ENCODE peak calls at places on chromosomes 2 and 18, in five cellular contexts. One of them, this sample, is unnamed.
A peak's percentile ranks its signal among the peaks of the same experiment; 100 is the strongest.

GRCh38 chr2:174335605-174336402 is 1.1 kb downstream of the SP9 start:
- DNase-seq in AG04449: no peak
- DNase-seq in fibroblast of mammary gland: no peak
- DNase-seq in foreskin fibroblast: no peak
- DNase-seq in lower lobe of right lung: no peak
- DNase-seq in this sample: no peak

GRCh38 chr2:38076250-38076709 is 329 bp upstream of the CYP1B1 start:
- DNase-seq in AG04449: no peak
- DNase-seq in fibroblast of mammary gland: peak; percentile 80
- DNase-seq in foreskin fibroblast: peak; percentile 71
- DNase-seq in lower lobe of right lung: peak; percentile 88
- DNase-seq in this sample: peak; percentile 90

GRCh38 chr2:42196403-42197267 is 27.5 kb downstream of the EML4 start:
- DNase-seq in AG04449: no peak
- DNase-seq in fibroblast of mammary gland: peak; percentile 50
- DNase-seq in foreskin fibroblast: no peak
- DNase-seq in lower lobe of right lung: no peak
- DNase-seq in this sample: peak; percentile 68

GRCh38 chr2:238389985-238390682 is 36.6 kb upstream of the ASB1 start:
- DNase-seq in AG04449: no peak
- DNase-seq in fibroblast of mammary gland: no peak
- DNase-seq in foreskin fibroblast: no peak
- DNase-seq in lower lobe of right lung: peak; percentile 79
- DNase-seq in this sample: no peak

GRCh38 chr2:8315766-8316165 is 366.1 kb upstream of the ID2 start:
- DNase-seq in AG04449: no peak
- DNase-seq in fibroblast of mammary gland: peak; percentile 56
- DNase-seq in foreskin fibroblast: no peak
- DNase-seq in lower lobe of right lung: no peak
- DNase-seq in this sample: peak; percentile 3

GRCh38 chr18:65725421-65726050 is 25.3 kb upstream of the CDH7 start:
- DNase-seq in AG04449: no peak
- DNase-seq in fibroblast of mammary gland: no peak
- DNase-seq in foreskin fibroblast: no peak
- DNase-seq in lower lobe of right lung: no peak
- DNase-seq in this sample: no peak

GRCh38 chr18:37266290-37266689 is 299.3 kb downstream of the CELF4 start:
- DNase-seq in AG04449: no peak
- DNase-seq in fibroblast of mammary gland: no peak
- DNase-seq in foreskin fibroblast: no peak
- DNase-seq in lower lobe of right lung: no peak
- DNase-seq in this sample: no peak

GRCh38 chr18:73615506-73615905 is 532.1 kb downstream of the FBXO15 start:
- DNase-seq in AG04449: no peak
- DNase-seq in fibroblast of mammary gland: peak; percentile 33
- DNase-seq in foreskin fibroblast: peak; percentile 22
- DNase-seq in lower lobe of right lung: no peak
- DNase-seq in this sample: no peak

GRCh38 chr2:218879881-218880748 is 537 bp upstream of the WNT10A start:
- DNase-seq in AG04449: no peak
- DNase-seq in fibroblast of mammary gland: no peak
- DNase-seq in foreskin fibroblast: no peak
- DNase-seq in lower lobe of right lung: peak; percentile 68
- DNase-seq in this sample: no peak

GRCh38 chr2:43083278-43083677 is 143.1 kb downstream of the ZFP36L2 start:
- DNase-seq in AG04449: no peak
- DNase-seq in fibroblast of mammary gland: peak; percentile 68
- DNase-seq in foreskin fibroblast: no peak
- DNase-seq in lower lobe of right lung: no peak
- DNase-seq in this sample: no peak

GRCh38 chr2:170845343-170845742 is 28.7 kb downstream of the GAD1 start:
- DNase-seq in AG04449: no peak
- DNase-seq in fibroblast of mammary gland: no peak
- DNase-seq in foreskin fibroblast: no peak
- DNase-seq in lower lobe of right lung: no peak
- DNase-seq in this sample: no peak

GRCh38 chr18:58194028-58194427 is 150.0 kb downstream of the NEDD4L start:
- DNase-seq in AG04449: no peak
- DNase-seq in fibroblast of mammary gland: no peak
- DNase-seq in foreskin fibroblast: no peak
- DNase-seq in lower lobe of right lung: no peak
- DNase-seq in this sample: no peak

GRCh38 chr18:29823671-29824070 is 1218.9 kb downstream of the DSC3 start:
- DNase-seq in AG04449: no peak
- DNase-seq in fibroblast of mammary gland: no peak
- DNase-seq in foreskin fibroblast: no peak
- DNase-seq in lower lobe of right lung: no peak
- DNase-seq in this sample: no peak

GRCh38 chr18:995641-996040 is 91.0 kb downstream of the ADCYAP1 start:
- DNase-seq in AG04449: peak; percentile 34
- DNase-seq in fibroblast of mammary gland: peak; percentile 90
- DNase-seq in foreskin fibroblast: no peak
- DNase-seq in lower lobe of right lung: no peak
- DNase-seq in this sample: peak; percentile 83

GRCh38 chr2:160229591-160229990 is 29.5 kb upstream of the ITGB6 start:
- DNase-seq in AG04449: no peak
- DNase-seq in fibroblast of mammary gland: peak; percentile 51
- DNase-seq in foreskin fibroblast: peak; percentile 37
- DNase-seq in lower lobe of right lung: no peak
- DNase-seq in this sample: peak; percentile 54

GRCh38 chr2:39994151-39994550 is 215.1 kb upstream of the THUMPD2 start:
- DNase-seq in AG04449: no peak
- DNase-seq in fibroblast of mammary gland: peak; percentile 90
- DNase-seq in foreskin fibroblast: peak; percentile 75
- DNase-seq in lower lobe of right lung: no peak
- DNase-seq in this sample: peak; percentile 84

GRCh38 chr2:72561621-72562318 is 264.1 kb downstream of the EXOC6B start:
- DNase-seq in AG04449: peak; percentile 50
- DNase-seq in fibroblast of mammary gland: peak; percentile 27
- DNase-seq in foreskin fibroblast: peak; percentile 34
- DNase-seq in lower lobe of right lung: no peak
- DNase-seq in this sample: peak; percentile 80

GRCh38 chr18:76686737-76687231 is 135.6 kb upstream of the ZNF236 start:
- DNase-seq in AG04449: no peak
- DNase-seq in fibroblast of mammary gland: peak; percentile 78
- DNase-seq in foreskin fibroblast: peak; percentile 56
- DNase-seq in lower lobe of right lung: peak; percentile 67
- DNase-seq in this sample: peak; percentile 68
- TF ChIP-seq CTCF in AG04449: peak; percentile 73
- TF ChIP-seq CTCF in fibroblast of mammary gland: peak; percentile 82
- TF ChIP-seq CTCF in foreskin fibroblast: peak; percentile 74
- TF ChIP-seq CTCF in lower lobe of right lung: peak; percentile 61
- TF ChIP-seq CTCF in this sample: peak; percentile 81

DNA sequence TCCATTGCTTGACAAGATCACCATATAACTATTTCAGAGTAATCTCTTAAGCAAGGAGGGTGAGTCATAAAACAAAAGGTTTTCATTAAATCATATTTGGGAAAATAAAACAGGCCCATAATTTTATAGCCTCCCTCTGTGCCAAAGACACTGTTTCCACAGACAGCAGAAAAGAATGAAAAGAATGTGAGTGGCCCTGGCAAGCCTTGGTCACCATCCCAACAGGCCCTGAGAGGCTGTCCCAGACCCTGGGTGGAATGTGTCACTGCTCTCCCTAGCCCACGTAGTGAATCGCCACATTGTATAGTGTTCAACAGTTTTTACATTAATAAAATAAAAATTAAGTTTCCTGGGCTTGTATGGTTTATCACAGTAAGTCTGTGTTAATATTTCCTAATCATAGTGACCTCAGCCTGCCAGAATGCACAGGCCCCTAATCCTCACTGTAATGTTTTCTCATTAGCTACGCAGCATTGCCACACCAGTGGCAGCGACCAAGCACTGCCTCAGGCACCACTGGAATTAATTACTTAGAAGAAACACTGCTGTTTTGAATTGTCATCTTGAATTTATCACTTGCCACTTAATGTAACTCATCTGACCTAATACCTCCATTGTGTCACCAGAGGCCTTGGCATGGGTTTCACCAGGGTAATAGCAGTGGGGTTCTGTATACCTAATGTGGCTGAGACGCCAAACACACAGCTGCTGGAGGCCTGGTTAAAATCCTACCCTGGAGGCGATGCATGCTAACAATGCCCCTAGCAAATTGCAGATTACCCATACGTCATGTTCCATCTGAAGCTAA is 401.8 kb downstream of the LNPK start:
- DNase-seq in AG04449: peak; percentile 56
- DNase-seq in fibroblast of mammary gland: peak; percentile 71
- DNase-seq in foreskin fibroblast: peak; percentile 85
- DNase-seq in lower lobe of right lung: no peak
- DNase-seq in this sample: no peak
- H3K4me3 ChIP-seq in AG04449: no peak overlapping the region
- H3K4me3 ChIP-seq in fibroblast of mammary gland: no peak overlapping the region
- H3K4me3 ChIP-seq in foreskin fibroblast: no peak overlapping the region
- H3K4me3 ChIP-seq in lower lobe of right lung: no peak overlapping the region
- H3K4me3 ChIP-seq in this sample: no peak overlapping the region

GRCh38 chr18:26301681-26302080 is 75.4 kb downstream of the TAF4B start:
- DNase-seq in AG04449: peak; percentile 23
- DNase-seq in fibroblast of mammary gland: peak; percentile 56
- DNase-seq in foreskin fibroblast: peak; percentile 7
- DNase-seq in lower lobe of right lung: no peak
- DNase-seq in this sample: peak; percentile 42

GRCh38 chr18:26309283-26309682 is 83.0 kb downstream of the TAF4B start:
- DNase-seq in AG04449: no peak
- DNase-seq in fibroblast of mammary gland: peak; percentile 68
- DNase-seq in foreskin fibroblast: peak; percentile 21
- DNase-seq in lower lobe of right lung: no peak
- DNase-seq in this sample: peak; percentile 29

GRCh38 chr18:26312196-26312595 is 86.0 kb downstream of the TAF4B start:
- DNase-seq in AG04449: no peak
- DNase-seq in fibroblast of mammary gland: no peak
- DNase-seq in foreskin fibroblast: no peak
- DNase-seq in lower lobe of right lung: no peak
- DNase-seq in this sample: no peak

GRCh38 chr18:26304511-26304910 is 78.3 kb downstream of the TAF4B start:
- DNase-seq in AG04449: no peak
- DNase-seq in fibroblast of mammary gland: no peak
- DNase-seq in foreskin fibroblast: no peak
- DNase-seq in lower lobe of right lung: no peak
- DNase-seq in this sample: no peak

DNA sequence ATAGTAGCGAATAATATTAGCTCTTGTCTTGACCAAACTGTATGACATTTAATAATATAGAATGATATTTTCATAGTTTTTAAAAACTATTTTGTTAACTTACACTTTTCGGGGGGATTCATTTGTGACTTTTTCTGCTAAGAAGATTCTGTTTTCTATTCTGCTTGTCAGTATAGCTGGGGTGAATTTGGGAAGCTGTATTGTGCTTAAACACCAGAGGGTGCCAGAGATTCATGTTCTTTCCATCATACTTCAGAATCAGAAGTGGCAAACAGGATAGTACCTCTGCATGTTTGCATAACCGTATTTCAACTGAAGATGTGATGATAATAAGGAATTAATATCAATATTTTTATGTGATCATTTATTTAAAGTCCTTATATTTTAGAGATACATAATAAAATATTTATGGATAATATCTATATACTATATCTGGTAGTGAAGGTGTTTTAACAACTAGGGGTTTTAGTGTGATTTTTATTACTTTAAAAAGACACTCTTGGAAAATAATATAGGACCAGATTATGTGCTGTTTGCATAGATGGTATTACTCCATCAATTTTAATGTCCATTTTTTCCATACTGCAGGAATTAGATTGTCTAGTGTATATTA is 81.0 kb downstream of the TAF4B start:
- DNase-seq in AG04449: no peak
- DNase-seq in fibroblast of mammary gland: peak; percentile 72
- DNase-seq in foreskin fibroblast: peak; percentile 39
- DNase-seq in lower lobe of right lung: no peak
- DNase-seq in this sample: peak; percentile 69
- TF ChIP-seq CTCF in AG04449: peak; percentile 71
- TF ChIP-seq CTCF in fibroblast of mammary gland: peak; percentile 82
- TF ChIP-seq CTCF in foreskin fibroblast: peak; percentile 74
- TF ChIP-seq CTCF in lower lobe of right lung: peak; percentile 47
- TF ChIP-seq CTCF in this sample: peak; percentile 77

DNA sequence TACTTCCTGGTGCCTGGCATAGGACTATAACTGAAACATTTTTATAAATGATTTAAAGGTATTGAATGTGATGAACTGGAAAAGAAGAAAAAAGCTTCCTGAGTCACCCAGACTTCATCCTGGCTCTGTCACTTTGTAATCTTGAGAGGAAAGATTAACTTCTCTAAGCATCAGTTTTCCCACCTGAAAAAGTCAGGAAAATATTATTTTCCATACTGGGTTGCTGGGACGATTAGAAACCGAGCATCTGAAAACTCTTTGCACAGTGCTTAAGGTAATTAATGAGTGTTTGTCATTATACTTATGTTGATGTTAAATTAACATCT is 71.8 kb downstream of the FMNL2 start:
- DNase-seq in AG04449: no peak
- DNase-seq in fibroblast of mammary gland: no peak
- DNase-seq in foreskin fibroblast: no peak
- DNase-seq in lower lobe of right lung: no peak
- DNase-seq in this sample: no peak
- H3K4me3 ChIP-seq in AG04449: no peak overlapping the region
- H3K4me3 ChIP-seq in fibroblast of mammary gland: no peak overlapping the region
- H3K4me3 ChIP-seq in foreskin fibroblast: peak overlapping the region; percentile 29
- H3K4me3 ChIP-seq in lower lobe of right lung: peak overlapping the region; percentile 24
- H3K4me3 ChIP-seq in this sample: peak overlapping the region; percentile 6

GRCh38 chr2:12051831-12052230 is 305.4 kb downstream of the LPIN1 start:
- DNase-seq in AG04449: peak; percentile 42
- DNase-seq in fibroblast of mammary gland: peak; percentile 72
- DNase-seq in foreskin fibroblast: peak; percentile 79
- DNase-seq in lower lobe of right lung: no peak
- DNase-seq in this sample: peak; percentile 77
- TF ChIP-seq CTCF in AG04449: no peak
- TF ChIP-seq CTCF in fibroblast of mammary gland: no peak
- TF ChIP-seq CTCF in foreskin fibroblast: no peak
- TF ChIP-seq CTCF in lower lobe of right lung: no peak
- TF ChIP-seq CTCF in this sample: no peak

GRCh38 chr2:20771296-20771695 is 51.6 kb downstream of the LDAH start:
- DNase-seq in AG04449: no peak
- DNase-seq in fibroblast of mammary gland: no peak
- DNase-seq in foreskin fibroblast: no peak
- DNase-seq in lower lobe of right lung: no peak
- DNase-seq in this sample: no peak
- H3K4me3 ChIP-seq in AG04449: no peak overlapping the region
- H3K4me3 ChIP-seq in fibroblast of mammary gland: no peak overlapping the region
- H3K4me3 ChIP-seq in foreskin fibroblast: no peak overlapping the region
- H3K4me3 ChIP-seq in lower lobe of right lung: no peak overlapping the region
- H3K4me3 ChIP-seq in this sample: no peak overlapping the region

This sample was measured in astrocyte of the spinal cord.